ENCODE peak calls at places on chromosomes 11 and 22, in ten cellular contexts. O is left lung, N is astrocyte of the spinal cord, P is LNCaP clone FGC, U is GM20000, S is BE2C, K is tibial artery, T is mesothelial cell of epicardium, W is foreskin fibroblast, E is HFF-Myc. M is an unnamed sample.

GRCh38 chr22:26658671-26659478 is 1.5 kb downstream of the MIAT start:
- DNase-seq in O (peak; percentile 70), N (peak; percentile 89), P (no peak), U (peak; percentile 83), S (peak; percentile 88), K (no peak), T (no peak), W (peak; percentile 93), E (peak; percentile 96), M (peak; percentile 88)

GRCh38 chr11:109193880-109194279 is 228.1 kb upstream of the C11orf87 start:
- DNase-seq in O (no peak), N (no peak), P (no peak), U (no peak), S (no peak), K (no peak), T (no peak), W (no peak), E (no peak), M (no peak)

GRCh38 chr11:38315151-38315550 is 1717.1 kb upstream of the RAG2 start:
- DNase-seq in O (no peak), N (peak; percentile 5), P (no peak), U (no peak), S (no peak), K (no peak), T (no peak), W (no peak), E (no peak), M (no peak)

GRCh38 chr11:9150944-9151343 is 59.5 kb upstream of the SCUBE2 start:
- DNase-seq in O (no peak), N (peak; percentile 18), P (no peak), U (no peak), S (no peak), K (no peak), T (no peak), W (no peak), E (no peak), M (no peak)

GRCh38 chr22:28951969-28952521 is 68.7 kb downstream of the ZNRF3 start:
- DNase-seq in O (no peak), N (peak; percentile 80), P (peak; percentile 63), U (no peak), S (no peak), K (peak; percentile 65), T (peak; percentile 44), W (no peak), E (no peak), M (no peak)

GRCh38 chr11:119516060-119516459 is 93.1 kb upstream of the THY1 start:
- DNase-seq in O (no peak), N (no peak), P (no peak), U (no peak), S (no peak), K (no peak), T (no peak), W (no peak), E (no peak), M (no peak)

GRCh38 chr11:124807201-124807600 is 7.0 kb upstream of the MSANTD2 start:
- DNase-seq in O (no peak), N (no peak), P (no peak), U (no peak), S (no peak), K (no peak), T (no peak), W (no peak), E (no peak), M (no peak)

GRCh38 chr22:22713416-22713815 is 69.0 kb downstream of the GGTLC2 start:
- DNase-seq in O (no peak), N (no peak), P (no peak), U (no peak), S (no peak), K (no peak), T (no peak), W (no peak), E (no peak), M (no peak)

GRCh38 chr22:23386245-23386631 is 193.9 kb downstream of the IGLL1 start:
- DNase-seq in O (no peak), N (no peak), P (no peak), U (no peak), S (no peak), K (no peak), T (no peak), W (no peak), E (no peak), M (no peak)

GRCh38 chr22:40178417-40179409 is 988 bp downstream of the TNRC6B start:
- DNase-seq in O (no peak), N (peak; percentile 57), P (no peak), U (no peak), S (peak; percentile 46), K (no peak), T (peak; percentile 49), W (no peak), E (no peak), M (peak; percentile 36)

GRCh38 chr22:24580276-24580675 is 12.6 kb downstream of the LRRC75B start:
- DNase-seq in O (no peak), N (peak; percentile 7), P (no peak), U (no peak), S (no peak), K (no peak), T (no peak), W (peak; percentile 73), E (peak; percentile 41), M (no peak)

GRCh38 chr11:109547356-109548027 is 125.5 kb downstream of the C11orf87 start:
- DNase-seq in O (no peak), N (peak; percentile 75), P (no peak), U (no peak), S (no peak), K (no peak), T (no peak), W (peak; percentile 33), E (peak; percentile 2), M (no peak)

GRCh38 chr11:66268953-66269906 is 791 bp downstream of the RAB1B start:
- DNase-seq in O (peak; percentile 61), N (peak; percentile 23), P (no peak), U (peak; percentile 57), S (no peak), K (peak; percentile 72), T (peak; percentile 55), W (peak; percentile 40), E (peak; percentile 30), M (peak; percentile 32)
- TF ChIP-seq CTCF in O (no peak), N (peak; percentile 36), P (no peak), U (no peak), S (peak; percentile 25), K (no peak), T (no peak), W (peak; percentile 36), E (peak; percentile 27), M (no peak)

GRCh38 chr11:103659743-103660142 is 376.7 kb upstream of the DDI1 start:
- DNase-seq in O (no peak), N (no peak), P (no peak), U (no peak), S (no peak), K (no peak), T (no peak), W (no peak), E (no peak), M (no peak)

GRCh38 chr11:103661991-103662390 is 374.4 kb upstream of the DDI1 start:
- DNase-seq in O (no peak), N (no peak), P (no peak), U (no peak), S (no peak), K (no peak), T (no peak), W (no peak), E (no peak), M (no peak)

GRCh38 chr11:103661185-103661584 is 375.3 kb upstream of the DDI1 start:
- DNase-seq in O (no peak), N (no peak), P (no peak), U (no peak), S (no peak), K (no peak), T (no peak), W (no peak), E (no peak), M (no peak)

GRCh38 chr11:103656382-103656781 is 380.1 kb upstream of the DDI1 start:
- DNase-seq in O (no peak), N (no peak), P (no peak), U (no peak), S (no peak), K (no peak), T (no peak), W (no peak), E (no peak), M (no peak)

GRCh38 chr11:103659138-103659734 is 377.2 kb upstream of the DDI1 start:
- DNase-seq in O (no peak), N (no peak), P (no peak), U (no peak), S (peak; percentile 67), K (no peak), T (no peak), W (no peak), E (no peak), M (no peak)
- TF ChIP-seq CTCF in O (no peak), N (peak; percentile 28), P (peak; percentile 33), U (no peak), S (peak; percentile 82), K (no peak), T (peak; percentile 32), W (peak; percentile 36), E (peak; percentile 42), M (peak; percentile 65)

DNA sequence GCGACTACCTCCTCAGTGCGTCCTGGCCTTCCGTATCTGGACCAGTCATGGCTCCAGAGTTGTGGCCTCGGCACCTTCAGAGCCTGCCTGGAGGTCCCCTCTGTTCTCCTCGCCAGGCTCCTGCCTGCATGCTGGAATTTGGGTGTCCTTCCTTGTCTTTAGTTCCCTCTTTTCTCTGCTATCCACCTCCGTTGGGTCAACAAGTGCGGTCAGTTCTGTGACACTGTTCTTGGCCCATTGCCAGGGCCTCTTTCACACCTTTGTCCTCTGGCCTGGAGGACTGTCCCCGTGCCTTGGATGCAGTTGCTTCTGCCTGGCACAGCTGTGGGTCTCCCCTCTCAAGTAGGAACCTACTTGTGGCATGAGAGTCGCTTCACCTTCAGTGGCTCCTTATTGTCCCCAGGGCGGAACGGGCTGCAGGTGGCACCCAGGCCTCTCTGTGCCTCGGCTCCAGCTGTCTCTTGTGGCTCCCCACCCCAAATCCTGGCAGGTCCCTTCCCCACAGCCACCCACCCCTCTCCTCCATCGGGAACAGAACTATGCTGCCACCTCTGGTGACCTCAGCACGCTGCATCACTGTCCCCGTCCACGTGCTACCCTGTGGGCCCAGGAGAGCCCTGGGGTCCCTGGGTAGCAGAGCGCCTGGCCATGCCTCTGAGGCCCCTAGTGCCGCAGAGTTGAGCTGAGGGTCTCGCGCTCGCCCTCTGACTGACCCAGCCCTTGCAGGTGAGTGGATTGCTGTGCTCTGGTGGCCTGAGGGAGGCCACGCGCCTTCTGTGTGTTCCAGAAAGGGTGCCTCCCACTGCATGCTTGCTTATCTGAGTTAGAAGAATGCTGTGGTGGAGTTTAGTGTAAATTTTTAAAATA is 4.7 kb downstream of the DGCR8 start:
- DNase-seq in O (no peak), N (no peak), P (no peak), U (no peak), S (peak; percentile 74), K (peak; percentile 55), T (no peak), W (no peak), E (no peak), M (peak; percentile 74)
- TF ChIP-seq CTCF in O (no peak), N (peak; percentile 40), P (peak; percentile 50), U (peak; percentile 22), S (peak; percentile 67), K (no peak), T (peak; percentile 29), W (peak; percentile 25), E (peak; percentile 38), M (peak; percentile 63)

DNA sequence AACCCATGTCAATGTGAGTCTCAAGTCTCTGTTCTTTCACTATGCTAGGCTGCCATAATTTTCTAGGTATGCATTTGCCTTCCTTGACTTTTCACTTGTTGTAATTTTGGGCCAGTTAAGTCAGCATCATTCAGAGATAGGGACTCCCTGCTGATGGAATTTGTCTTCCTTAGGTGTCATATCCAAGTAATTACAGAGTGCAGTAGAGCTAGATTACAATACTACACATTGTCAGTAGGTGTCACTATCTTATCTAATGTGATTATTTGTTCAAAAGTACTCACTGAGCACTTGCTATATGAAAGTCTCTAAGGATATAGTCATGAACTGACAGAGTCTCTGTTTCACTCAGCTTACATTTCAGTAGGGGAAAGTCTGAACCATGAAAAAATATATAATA is 25.0 kb upstream of the SYN3 start:
- DNase-seq in O (no peak), N (no peak), P (no peak), U (peak; percentile 27), S (no peak), K (no peak), T (no peak), W (no peak), E (no peak), M (no peak)
- TF ChIP-seq CTCF in O (no peak), N (no peak), P (peak; percentile 7), U (no peak), S (peak; percentile 4), K (no peak), T (no peak), W (no peak), E (no peak), M (no peak)

M was measured in glutamatergic neuron.